ENCODE peak calls at places on chromosomes 4 and X, in eight cellular contexts. P is A172; W is naive B cell; B is cardiac fibroblast; E is IMR-90; H is stimulated activated CD4-positive, alpha-beta T cell treated with anti-CD3 and anti-CD28 coated beads, TNF-alpha, amount 100 ng/mL, for 4 hours; Z is NCI-H748 treated with DMSO at 0.1 percent for 48 hours; G is SK-N-SH. L is an unnamed sample.

GRCh38 chr4:99324978-99325377 is 3.8 kb upstream of the ADH1B start:
- DNase-seq in G (no peak), Z (no peak), W (no peak), H (no peak), B (peak), E (peak), P (no peak), L (no peak)

GRCh38 chr4:158850371-158850770 is 81.5 kb downstream of the FNIP2 start:
- DNase-seq in H (no peak), E (no peak), B (no peak), G (no peak), Z (no peak), P (no peak), W (no peak), L (no peak)

GRCh38 chr4:121876976-121877773 is 6.9 kb upstream of the BBS7 start:
- DNase-seq in W (no peak), G (no peak), P (no peak), H (no peak), E (peak), B (no peak), Z (no peak), L (no peak)

GRCh38 chr4:7805533-7806079 is 134.1 kb downstream of the AFAP1 start:
- DNase-seq in G (no peak), P (peak), Z (no peak), W (no peak), E (peak), H (no peak), B (peak), L (no peak)

GRCh38 chrX:15750611-15751159 is 12.6 kb downstream of the CA5B start:
- DNase-seq in E (no peak), P (no peak), W (peak), B (no peak), H (no peak), G (no peak), Z (no peak), L (no peak)

GRCh38 chr4:91116861-91117260 is 989.7 kb downstream of the CCSER1 start:
- DNase-seq in W (no peak), H (no peak), Z (no peak), E (no peak), B (peak), G (peak), P (peak), L (no peak)

GRCh38 chr4:74475946-74476345 is 31.0 kb downstream of the AREG start:
- DNase-seq in B (no peak), Z (no peak), W (no peak), G (no peak), E (no peak), P (no peak), H (no peak), L (no peak)

GRCh38 chr4:140426610-140427103 is 791 bp downstream of the CLGN start:
- DNase-seq in B (no peak), G (peak), H (no peak), W (no peak), Z (peak), P (no peak), E (no peak), L (no peak)

GRCh38 chr4:17719106-17719505 is 62.3 kb downstream of the FAM184B start:
- DNase-seq in E (no peak), G (no peak), W (no peak), B (no peak), P (no peak), H (no peak), Z (no peak), L (no peak)

GRCh38 chr4:140237616-140238352 is 83.8 kb upstream of the MAML3 start:
- DNase-seq in E (peak), B (peak), W (no peak), H (no peak), P (peak), G (peak), Z (peak), L (peak)

GRCh38 chrX:151715735-151716134 is at the start of gene FATE1:
- DNase-seq in G (no peak), P (no peak), Z (no peak), W (no peak), B (no peak), E (no peak), H (no peak), L (no peak)

GRCh38 chr4:21191304-21191703 is 491.0 kb downstream of the PACRGL start:
- DNase-seq in P (no peak), Z (no peak), E (no peak), B (no peak), H (no peak), W (no peak), G (no peak), L (no peak)

GRCh38 chrX:47179221-47179927 is 14.3 kb upstream of the UBA1 start:
- DNase-seq in B (peak), G (no peak), P (peak), Z (no peak), H (no peak), E (no peak), W (no peak), L (no peak)

GRCh38 chr4:2792711-2793577 is at the start of gene SH3BP2:
- DNase-seq in B (peak), W (peak), H (no peak), Z (no peak), P (peak), E (peak), G (peak), L (peak)

GRCh38 chrX:149570668-149571067 is 16.6 kb downstream of the MAGEA9B start:
- DNase-seq in G (no peak), P (no peak), B (peak), H (no peak), W (no peak), E (peak), Z (no peak), L (no peak)

GRCh38 chrX:130165703-130166502 is at the start of gene AIFM1:
- DNase-seq in Z (peak), P (peak), H (peak), B (peak), E (peak), W (peak), G (peak), L (peak)

GRCh38 chrX:55119712-55120111 is 30.9 kb downstream of the PAGE2 start:
- DNase-seq in E (peak), P (no peak), B (peak), G (no peak), H (no peak), W (no peak), Z (no peak), L (no peak)

GRCh38 chr4:20612313-20612712 is 87.9 kb upstream of the PACRGL start:
- DNase-seq in P (peak), G (no peak), Z (no peak), H (no peak), B (no peak), E (peak), W (no peak), L (no peak)

GRCh38 chrX:363621-364375 is 22.9 kb downstream of the PPP2R3B start:
- DNase-seq in E (no peak), H (no peak), W (no peak), Z (no peak), G (no peak), B (no peak), P (no peak), L (no peak)

GRCh38 chr4:132101526-132101925 is 1047.6 kb upstream of the PCDH10 start:
- DNase-seq in P (peak), W (no peak), E (peak), G (no peak), H (no peak), Z (no peak), B (peak), L (no peak)

GRCh38 chr4:101306764-101307615 is 40.3 kb downstream of the PPP3CA start:
- DNase-seq in E (no peak), P (no peak), H (no peak), B (no peak), G (no peak), Z (no peak), W (no peak), L (no peak)

GRCh38 chr4:150078996-150079581 is 844 bp downstream of the DCLK2 start:
- DNase-seq in P (peak), G (peak), B (peak), E (peak), Z (peak), W (peak), H (no peak), L (no peak)

GRCh38 chr4:75710246-75710645 is 14.1 kb upstream of the USO1 start:
- DNase-seq in W (no peak), P (no peak), B (no peak), H (no peak), E (no peak), Z (no peak), G (no peak), L (no peak)

GRCh38 chrX:150308532-150309157 is 54.5 kb upstream of the MAMLD1 start:
- DNase-seq in W (no peak), B (no peak), P (no peak), G (no peak), Z (no peak), E (no peak), H (no peak), L (no peak)

GRCh38 chr4:100290585-100290984 is 100.3 kb upstream of the DDIT4L start:
- DNase-seq in Z (no peak), G (no peak), B (no peak), H (no peak), P (peak), W (no peak), E (peak), L (no peak)

GRCh38 chr4:138953962-138954371 is 61.6 kb upstream of the NOCT start:
- DNase-seq in B (peak), G (no peak), E (peak), P (peak), H (no peak), Z (no peak), W (no peak), L (no peak)

GRCh38 chr4:78432896-78433295 is 118.7 kb upstream of the ANXA3 start:
- DNase-seq in Z (no peak), E (peak), G (no peak), W (no peak), H (no peak), P (no peak), B (peak), L (no peak)